ENCODE peak calls at places on chromosomes 12 and 14, in four cellular contexts. P is IMR-90, D is K562, M is GM12878. T is an unnamed sample.

GRCh38 chr14:52918486-52918885 is 32.4 kb downstream of the FERMT2 start:
- DNase-seq in P (peak), D (no peak), M (peak), T (peak)

GRCh38 chr12:105214670-105215375 is 21.2 kb downstream of the APPL2 start:
- DNase-seq in P (no peak), D (no peak), M (no peak), T (peak)

GRCh38 chr12:109934026-109934425 is 34.0 kb downstream of the TCHP start:
- DNase-seq in P (peak), D (no peak), M (no peak), T (peak)

GRCh38 chr14:95609398-95609990 is 74.6 kb downstream of the GLRX5 start:
- DNase-seq in P (peak), D (peak), M (no peak), T (peak)

GRCh38 chr12:72546106-72546505 is 273.9 kb downstream of the TRHDE start:
- DNase-seq in P (peak), D (no peak), M (no peak), T (no peak)

GRCh38 chr12:6461401-6462233 is 8.9 kb downstream of the VAMP1 start:
- DNase-seq in P (peak), D (no peak), M (peak), T (no peak)

GRCh38 chr12:89936631-89937030 is 228.0 kb upstream of the ATP2B1 start:
- DNase-seq in P (no peak), D (no peak), M (no peak), T (no peak)

GRCh38 chr14:56325251-56325839 is 207.1 kb downstream of the PELI2 start:
- DNase-seq in P (peak), D (no peak), M (no peak), T (no peak)

GRCh38 chr12:41917827-41918445 is 226.7 kb downstream of the GXYLT1 start:
- DNase-seq in P (no peak), D (no peak), M (no peak), T (peak)

GRCh38 chr14:23894687-23895419 is 58.7 kb upstream of the DHRS4 start:
- DNase-seq in P (no peak), D (no peak), M (no peak), T (no peak)

GRCh38 chr12:38291160-38291559 is 25.4 kb upstream of the ALG10B start:
- DNase-seq in P (no peak), D (no peak), M (no peak), T (no peak)

GRCh38 chr12:12716845-12717585 is at the start of gene CDKN1B:
- DNase-seq in P (peak), D (peak), M (peak), T (peak)

GRCh38 chr12:45388545-45388944 is 172.7 kb downstream of the ANO6 start:
- DNase-seq in P (peak), D (peak), M (no peak), T (peak)

GRCh38 chr12:42039599-42039998 is 105.1 kb downstream of the GXYLT1 start:
- DNase-seq in P (no peak), D (no peak), M (no peak), T (no peak)

GRCh38 chr12:51678086-51678724 is 87.2 kb downstream of the SCN8A start:
- DNase-seq in P (peak), D (peak), M (no peak), T (peak)

GRCh38 chr14:22699801-22700564 is 55.8 kb upstream of the OR6J1 start:
- DNase-seq in P (no peak), D (peak), M (no peak), T (peak)

GRCh38 chr12:56315256-56315625 is 547 bp downstream of the CNPY2 start:
- DNase-seq in P (no peak), D (peak), M (no peak), T (no peak)

GRCh38 chr14:23562822-23563472 is 4.6 kb downstream of the AP1G2 start:
- DNase-seq in P (peak), D (peak), M (no peak), T (peak)

GRCh38 chr14:33765251-33765650 is 185.6 kb downstream of the EGLN3 start:
- DNase-seq in P (no peak), D (peak), M (no peak), T (peak)

GRCh38 chr14:23430733-23431105 is 4.7 kb downstream of the MYH7 start:
- DNase-seq in P (no peak), D (no peak), M (no peak), T (no peak)

GRCh38 chr14:106277503-106277902 is 751.1 kb downstream of the TMEM121 start:
- DNase-seq in P (no peak), D (peak), M (no peak), T (no peak)

GRCh38 chr12:571795-572531 is 91.3 kb downstream of the NINJ2 start:
- DNase-seq in P (no peak), D (no peak), M (no peak), T (peak)

GRCh38 chr12:106722854-106723253 is 51.6 kb upstream of the RIC8B start:
- DNase-seq in P (no peak), D (peak), M (no peak), T (no peak)

GRCh38 chr14:77203611-77204456 is 22.2 kb downstream of the TMEM63C start:
- DNase-seq in P (no peak), D (no peak), M (no peak), T (no peak)

GRCh38 chr14:104442107-104442551 is 137.4 kb upstream of the C14orf180 start:
- DNase-seq in P (no peak), D (no peak), M (no peak), T (no peak)

GRCh38 chr12:39935275-39935674 is 170.6 kb downstream of the SLC2A13 start:
- DNase-seq in P (peak), D (no peak), M (no peak), T (peak)

GRCh38 chr12:76936562-76937185 is 57.9 kb upstream of the CSRP2 start:
- DNase-seq in P (no peak), D (peak), M (no peak), T (no peak)

GRCh38 chr12:91967590-91967989 is 178.1 kb downstream of the BTG1 start:
- DNase-seq in P (peak), D (no peak), M (no peak), T (no peak)
- TF ChIP-seq FOS in P (no peak), D (no peak), M (no peak), T (no peak)

GRCh38 chr12:126607157-126607556 is 1541.9 kb downstream of the AACS start:
- DNase-seq in P (no peak), D (no peak), M (no peak), T (no peak)

GRCh38 chr12:126607867-126608266 is 1542.6 kb downstream of the AACS start:
- DNase-seq in P (no peak), D (no peak), M (no peak), T (no peak)

DNA sequence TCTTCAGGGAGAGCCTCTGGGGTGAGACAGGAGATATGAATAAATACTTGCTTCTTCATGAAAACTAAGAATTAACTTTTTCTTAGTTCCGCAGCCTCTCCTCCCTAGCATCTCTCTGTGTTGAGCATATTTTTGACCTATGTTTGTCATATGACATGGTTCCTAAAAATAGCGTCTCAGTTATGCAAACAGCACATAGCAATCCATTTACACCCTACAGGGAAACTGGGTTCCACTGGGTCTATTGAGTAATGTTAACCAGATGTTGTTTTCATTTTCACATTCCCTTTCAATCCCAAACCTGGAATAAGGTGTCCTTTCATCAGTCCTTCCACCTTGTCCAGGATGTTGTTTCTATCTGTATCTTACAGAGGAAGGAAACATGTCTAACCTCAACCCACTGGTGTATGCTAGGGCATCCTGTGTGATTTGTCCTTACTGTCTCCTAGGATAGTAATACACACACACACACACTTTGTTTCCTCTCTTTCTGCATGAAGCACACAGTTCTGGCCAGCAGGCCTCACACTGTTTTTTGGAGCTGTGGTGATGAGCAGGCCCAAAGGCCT is 1543.5 kb downstream of the AACS start:
- DNase-seq in P (no peak), D (no peak), M (no peak), T (no peak)
- TF ChIP-seq FOS in P (no peak), D (no peak), M (no peak), T (no peak)

GRCh38 chr12:14953752-14954151 is 7.6 kb downstream of the ARHGDIB start:
- DNase-seq in P (no peak), D (no peak), M (no peak), T (no peak)

GRCh38 chr12:14954269-14954668 is 7.1 kb downstream of the ARHGDIB start:
- DNase-seq in P (no peak), D (no peak), M (no peak), T (no peak)

GRCh38 chr12:14950982-14951746 is 10.2 kb downstream of the ARHGDIB start:
- DNase-seq in P (no peak), D (no peak), M (no peak), T (no peak)

GRCh38 chr12:14950421-14950820 is 11.0 kb downstream of the ARHGDIB start:
- DNase-seq in P (no peak), D (no peak), M (no peak), T (no peak)

DNA sequence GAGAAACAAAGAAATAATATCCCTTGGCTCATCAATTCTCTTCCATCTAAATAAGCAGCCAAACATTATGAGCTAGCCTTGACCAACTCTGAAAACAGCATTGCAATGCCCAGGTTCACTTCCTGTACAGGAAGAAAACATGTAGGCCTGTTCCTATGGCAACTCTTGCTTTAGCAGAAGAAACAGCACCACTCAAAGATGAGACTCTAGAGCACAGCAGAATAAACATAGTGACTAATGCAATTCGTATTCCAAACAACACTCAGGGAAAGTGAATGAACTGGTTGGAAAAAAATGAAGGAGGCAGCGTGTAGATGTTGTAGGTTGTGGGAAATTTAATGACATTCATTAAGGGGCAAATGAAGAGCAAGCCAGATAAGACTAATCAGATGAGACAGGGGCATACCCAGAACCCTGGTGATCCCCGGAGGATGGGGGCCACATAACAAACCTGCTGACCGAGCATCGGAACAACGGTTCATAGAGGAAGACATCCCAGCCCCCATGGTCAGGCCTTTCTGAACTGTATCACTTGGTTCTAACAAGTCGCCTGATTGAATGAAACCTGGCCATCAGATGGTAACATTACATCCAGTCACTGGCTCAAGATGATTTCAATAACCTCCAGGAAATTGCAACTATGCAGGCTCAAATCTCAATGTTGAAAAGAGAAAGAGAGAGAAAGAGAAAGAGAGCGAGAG is 9.0 kb downstream of the ARHGDIB start:
- DNase-seq in P (peak), D (no peak), M (no peak), T (peak)
- TF ChIP-seq FOS in P (peak), D (no peak), M (no peak), T (peak)

GRCh38 chr14:34865889-34866574 is 9.1 kb downstream of the BAZ1A start:
- DNase-seq in P (no peak), D (no peak), M (no peak), T (no peak)
- TF ChIP-seq FOS in P (no peak), D (no peak), M (no peak), T (no peak)

T was measured in endothelial cell of umbilical vein.